ENCODE peak calls at places on chromosome 21, in nine cellular contexts. M, A, L, Y, T, S, H, Q and R are unnamed samples.

GRCh38 chr21:14762734-14763694 is 216.9 kb upstream of the SAMSN1 start:
- DNase-seq in M (no peak), A (no peak), L (no peak), Y (peak; percentile 7), T (no peak), S (no peak), H (no peak), Q (no peak), R (peak; percentile 3)

GRCh38 chr21:33403786-33404571 is 766 bp downstream of the IFNGR2 start:
- DNase-seq in M (peak; percentile 37), A (peak; percentile 43), L (peak; percentile 61), Y (peak; percentile 50), T (no peak), S (peak; percentile 24), H (peak; percentile 39), Q (peak; percentile 79), R (peak; percentile 85)

GRCh38 chr21:42513985-42514882 is 582 bp downstream of the SLC37A1 start:
- DNase-seq in M (peak; percentile 40), A (peak; percentile 59), L (no peak), Y (peak; percentile 62), T (no peak), S (peak; percentile 10), H (no peak), Q (peak; percentile 79), R (peak; percentile 69)

GRCh38 chr21:26874347-26874746 is 29.1 kb upstream of the ADAMTS1 start:
- DNase-seq in M (no peak), A (no peak), L (no peak), Y (no peak), T (no peak), S (no peak), H (no peak), Q (no peak), R (no peak)

GRCh38 chr21:25331286-25331685 is 276.0 kb downstream of the MRPL39 start:
- DNase-seq in M (no peak), A (no peak), L (no peak), Y (no peak), T (no peak), S (no peak), H (no peak), Q (no peak), R (no peak)

GRCh38 chr21:34367320-34367935 is 3.6 kb downstream of the KCNE2 start:
- DNase-seq in M (peak; percentile 47), A (peak; percentile 57), L (peak; percentile 80), Y (peak; percentile 69), T (peak; percentile 26), S (no peak), H (peak; percentile 92), Q (peak; percentile 66), R (peak; percentile 80)

GRCh38 chr21:31887596-31887920 is 14.7 kb downstream of the HUNK start:
- DNase-seq in M (no peak), A (no peak), L (no peak), Y (no peak), T (no peak), S (no peak), H (no peak), Q (no peak), R (no peak)

GRCh38 chr21:35562876-35563275 is 497.4 kb downstream of the SETD4 start:
- DNase-seq in M (no peak), A (no peak), L (peak; percentile 64), Y (no peak), T (no peak), S (no peak), H (no peak), Q (no peak), R (no peak)

GRCh38 chr21:32829504-32829903 is 57.9 kb upstream of the PAXBP1 start:
- DNase-seq in M (no peak), A (no peak), L (no peak), Y (no peak), T (no peak), S (no peak), H (no peak), Q (no peak), R (no peak)

GRCh38 chr21:27466175-27466574 is 499.3 kb upstream of the ADAMTS5 start:
- DNase-seq in M (no peak), A (no peak), L (no peak), Y (no peak), T (no peak), S (no peak), H (no peak), Q (no peak), R (no peak)

GRCh38 chr21:35635261-35635660 is 425.1 kb downstream of the SETD4 start:
- DNase-seq in M (no peak), A (no peak), L (peak; percentile 48), Y (peak; percentile 92), T (no peak), S (peak; percentile 85), H (peak; percentile 95), Q (no peak), R (no peak)

GRCh38 chr21:45478816-45479669 is 63.2 kb downstream of the SLC19A1 start:
- DNase-seq in M (no peak), A (no peak), L (no peak), Y (no peak), T (no peak), S (no peak), H (no peak), Q (no peak), R (no peak)

GRCh38 chr21:28639742-28640141 is 352.9 kb downstream of the LTN1 start:
- DNase-seq in M (no peak), A (no peak), L (no peak), Y (no peak), T (no peak), S (no peak), H (no peak), Q (no peak), R (no peak)

GRCh38 chr21:22791376-22791775 is 1793.2 kb downstream of the NCAM2 start:
- DNase-seq in M (no peak), A (no peak), L (no peak), Y (no peak), T (no peak), S (no peak), H (no peak), Q (no peak), R (no peak)

GRCh38 chr21:37281993-37282392 is 14.9 kb upstream of the VPS26C start:
- DNase-seq in M (no peak), A (no peak), L (no peak), Y (no peak), T (no peak), S (no peak), H (no peak), Q (no peak), R (peak; percentile 39)

GRCh38 chr21:36716836-36717235 is 17.9 kb downstream of the SIM2 start:
- DNase-seq in M (no peak), A (no peak), L (no peak), Y (no peak), T (no peak), S (no peak), H (no peak), Q (no peak), R (peak; percentile 34)

GRCh38 chr21:17780539-17780938 is 38.6 kb downstream of the C21orf91 start:
- DNase-seq in M (no peak), A (no peak), L (no peak), Y (peak; percentile 49), T (no peak), S (no peak), H (no peak), Q (peak; percentile 63), R (no peak)

GRCh38 chr21:46431448-46431847 is 27.2 kb upstream of the DIP2A start:
- DNase-seq in M (no peak), A (no peak), L (no peak), Y (no peak), T (no peak), S (no peak), H (no peak), Q (no peak), R (no peak)

GRCh38 chr21:30718239-30718909 is at the start of gene KRTAP21-3:
- DNase-seq in M (no peak), A (no peak), L (no peak), Y (no peak), T (no peak), S (peak; percentile 72), H (no peak), Q (no peak), R (no peak)

GRCh38 chr21:15272591-15272990 is 207.8 kb upstream of the NRIP1 start:
- DNase-seq in M (no peak), A (no peak), L (no peak), Y (no peak), T (no peak), S (no peak), H (no peak), Q (no peak), R (no peak)

GRCh38 chr21:25506887-25507286 is 100.4 kb downstream of the MRPL39 start:
- DNase-seq in M (no peak), A (no peak), L (peak; percentile 2), Y (peak; percentile 21), T (no peak), S (peak; percentile 48), H (peak; percentile 17), Q (no peak), R (no peak)

GRCh38 chr21:38989745-38990423 is 184.2 kb downstream of the ETS2 start:
- DNase-seq in M (no peak), A (no peak), L (peak; percentile 98), Y (peak; percentile 66), T (peak; percentile 87), S (peak; percentile 34), H (peak; percentile 39), Q (no peak), R (peak; percentile 91)